ENCODE peak calls at places on chromosome 13, in eight cellular contexts. One of them, this sample, is unnamed. For H3K36me3, the result is how much of the 10 kb centered on the place peaks cover.

GRCh38 chr13:45446181-45446580 is 18.6 kb upstream of the COG3 start:
- DNase-seq in upper lobe of right lung: no peak
- DNase-seq in adrenal gland: no peak
- DNase-seq in ascending aorta: no peak
- DNase-seq in heart right ventricle: no peak
- DNase-seq in CD4-positive, CD25-positive, alpha-beta regulatory T cell: no peak
- DNase-seq in kidney: no peak
- DNase-seq in tibial artery: no peak
- DNase-seq in this sample: peak

GRCh38 chr13:27421101-27421881 is 3.1 kb upstream of the GTF3A start:
- DNase-seq in upper lobe of right lung: no peak
- DNase-seq in adrenal gland: no peak
- DNase-seq in ascending aorta: no peak
- DNase-seq in heart right ventricle: no peak
- DNase-seq in CD4-positive, CD25-positive, alpha-beta regulatory T cell: no peak
- DNase-seq in kidney: no peak
- DNase-seq in tibial artery: no peak
- DNase-seq in this sample: no peak

GRCh38 chr13:101552286-101552685 is 99.8 kb downstream of the ITGBL1 start:
- DNase-seq in upper lobe of right lung: no peak
- DNase-seq in adrenal gland: no peak
- DNase-seq in ascending aorta: no peak
- DNase-seq in heart right ventricle: no peak
- DNase-seq in CD4-positive, CD25-positive, alpha-beta regulatory T cell: no peak
- DNase-seq in kidney: no peak
- DNase-seq in tibial artery: no peak
- DNase-seq in this sample: no peak

GRCh38 chr13:90547272-90547790 is 800.2 kb upstream of the MIR17HG start:
- DNase-seq in upper lobe of right lung: no peak
- DNase-seq in adrenal gland: no peak
- DNase-seq in ascending aorta: no peak
- DNase-seq in heart right ventricle: no peak
- DNase-seq in CD4-positive, CD25-positive, alpha-beta regulatory T cell: no peak
- DNase-seq in kidney: no peak
- DNase-seq in tibial artery: no peak
- DNase-seq in this sample: no peak

GRCh38 chr13:20397896-20398295 is 127.8 kb downstream of the CRYL1 start:
- DNase-seq in upper lobe of right lung: no peak
- DNase-seq in adrenal gland: peak
- DNase-seq in ascending aorta: no peak
- DNase-seq in heart right ventricle: no peak
- DNase-seq in CD4-positive, CD25-positive, alpha-beta regulatory T cell: no peak
- DNase-seq in kidney: no peak
- DNase-seq in tibial artery: no peak
- DNase-seq in this sample: no peak

GRCh38 chr13:26342898-26343297 is 89.0 kb downstream of the CDK8 start:
- DNase-seq in upper lobe of right lung: no peak
- DNase-seq in adrenal gland: no peak
- DNase-seq in ascending aorta: no peak
- DNase-seq in heart right ventricle: no peak
- DNase-seq in CD4-positive, CD25-positive, alpha-beta regulatory T cell: no peak
- DNase-seq in kidney: no peak
- DNase-seq in tibial artery: no peak
- DNase-seq in this sample: no peak

GRCh38 chr13:75357576-75358295 is 124.2 kb downstream of the TBC1D4 start:
- DNase-seq in upper lobe of right lung: peak
- DNase-seq in adrenal gland: peak
- DNase-seq in ascending aorta: no peak
- DNase-seq in heart right ventricle: no peak
- DNase-seq in CD4-positive, CD25-positive, alpha-beta regulatory T cell: peak
- DNase-seq in kidney: no peak
- DNase-seq in tibial artery: no peak
- DNase-seq in this sample: peak

GRCh38 chr13:66477816-66478215 is 752.3 kb downstream of the PCDH9 start:
- DNase-seq in upper lobe of right lung: no peak
- DNase-seq in adrenal gland: no peak
- DNase-seq in ascending aorta: no peak
- DNase-seq in heart right ventricle: no peak
- DNase-seq in CD4-positive, CD25-positive, alpha-beta regulatory T cell: no peak
- DNase-seq in kidney: no peak
- DNase-seq in tibial artery: no peak
- DNase-seq in this sample: no peak

GRCh38 chr13:29160862-29161261 is 340.7 kb downstream of the MTUS2 start:
- DNase-seq in upper lobe of right lung: no peak
- DNase-seq in adrenal gland: no peak
- DNase-seq in ascending aorta: no peak
- DNase-seq in heart right ventricle: no peak
- DNase-seq in CD4-positive, CD25-positive, alpha-beta regulatory T cell: no peak
- DNase-seq in kidney: no peak
- DNase-seq in tibial artery: no peak
- DNase-seq in this sample: no peak

GRCh38 chr13:48976677-48977625 is 1.2 kb downstream of the FNDC3A start:
- DNase-seq in upper lobe of right lung: no peak
- DNase-seq in adrenal gland: no peak
- DNase-seq in ascending aorta: no peak
- DNase-seq in heart right ventricle: no peak
- DNase-seq in CD4-positive, CD25-positive, alpha-beta regulatory T cell: peak
- DNase-seq in kidney: no peak
- DNase-seq in tibial artery: no peak
- DNase-seq in this sample: no peak

GRCh38 chr13:109668433-109669233 is 117.8 kb downstream of the IRS2 start:
- DNase-seq in upper lobe of right lung: no peak
- DNase-seq in adrenal gland: no peak
- DNase-seq in ascending aorta: no peak
- DNase-seq in heart right ventricle: no peak
- DNase-seq in CD4-positive, CD25-positive, alpha-beta regulatory T cell: no peak
- DNase-seq in kidney: no peak
- DNase-seq in tibial artery: no peak
- DNase-seq in this sample: no peak

GRCh38 chr13:42769650-42770049 is 11.7 kb upstream of the FAM216B start:
- DNase-seq in upper lobe of right lung: no peak
- DNase-seq in adrenal gland: no peak
- DNase-seq in ascending aorta: no peak
- DNase-seq in heart right ventricle: no peak
- DNase-seq in CD4-positive, CD25-positive, alpha-beta regulatory T cell: no peak
- DNase-seq in kidney: no peak
- DNase-seq in tibial artery: no peak
- DNase-seq in this sample: no peak

GRCh38 chr13:30705672-30706071 is 29.7 kb upstream of the ALOX5AP start:
- DNase-seq in upper lobe of right lung: no peak
- DNase-seq in adrenal gland: no peak
- DNase-seq in ascending aorta: no peak
- DNase-seq in heart right ventricle: no peak
- DNase-seq in CD4-positive, CD25-positive, alpha-beta regulatory T cell: no peak
- DNase-seq in kidney: no peak
- DNase-seq in tibial artery: no peak
- DNase-seq in this sample: no peak

GRCh38 chr13:113742000-113742441 is 17.0 kb upstream of the TMEM255B start:
- DNase-seq in upper lobe of right lung: peak
- DNase-seq in adrenal gland: no peak
- DNase-seq in ascending aorta: no peak
- DNase-seq in heart right ventricle: no peak
- DNase-seq in CD4-positive, CD25-positive, alpha-beta regulatory T cell: no peak
- DNase-seq in kidney: peak
- DNase-seq in tibial artery: peak
- DNase-seq in this sample: no peak

GRCh38 chr13:40539954-40540706 is 126.3 kb downstream of the FOXO1 start:
- DNase-seq in upper lobe of right lung: no peak
- DNase-seq in adrenal gland: no peak
- DNase-seq in ascending aorta: no peak
- DNase-seq in heart right ventricle: no peak
- DNase-seq in CD4-positive, CD25-positive, alpha-beta regulatory T cell: no peak
- DNase-seq in kidney: no peak
- DNase-seq in tibial artery: no peak
- DNase-seq in this sample: peak

GRCh38 chr13:62096652-62097051 is 681.0 kb upstream of the PCDH20 start:
- DNase-seq in upper lobe of right lung: no peak
- DNase-seq in adrenal gland: no peak
- DNase-seq in ascending aorta: no peak
- DNase-seq in heart right ventricle: no peak
- DNase-seq in CD4-positive, CD25-positive, alpha-beta regulatory T cell: no peak
- DNase-seq in kidney: no peak
- DNase-seq in tibial artery: no peak
- DNase-seq in this sample: no peak
- H3K36me3 ChIP-seq in upper lobe of right lung: under half
- H3K36me3 ChIP-seq in adrenal gland: under half
- H3K36me3 ChIP-seq in ascending aorta: under half
- H3K36me3 ChIP-seq in heart right ventricle: under half
- H3K36me3 ChIP-seq in CD4-positive, CD25-positive, alpha-beta regulatory T cell: under half
- H3K36me3 ChIP-seq in kidney: under half
- H3K36me3 ChIP-seq in tibial artery: under half
- H3K36me3 ChIP-seq in this sample: under half

GRCh38 chr13:34638897-34639296 is 303.2 kb upstream of the NBEA start:
- DNase-seq in upper lobe of right lung: no peak
- DNase-seq in adrenal gland: no peak
- DNase-seq in ascending aorta: no peak
- DNase-seq in heart right ventricle: no peak
- DNase-seq in CD4-positive, CD25-positive, alpha-beta regulatory T cell: no peak
- DNase-seq in kidney: no peak
- DNase-seq in tibial artery: no peak
- DNase-seq in this sample: no peak

GRCh38 chr13:34640179-34640929 is 301.7 kb upstream of the NBEA start:
- DNase-seq in upper lobe of right lung: no peak
- DNase-seq in adrenal gland: no peak
- DNase-seq in ascending aorta: no peak
- DNase-seq in heart right ventricle: no peak
- DNase-seq in CD4-positive, CD25-positive, alpha-beta regulatory T cell: no peak
- DNase-seq in kidney: no peak
- DNase-seq in tibial artery: no peak
- DNase-seq in this sample: no peak

DNA sequence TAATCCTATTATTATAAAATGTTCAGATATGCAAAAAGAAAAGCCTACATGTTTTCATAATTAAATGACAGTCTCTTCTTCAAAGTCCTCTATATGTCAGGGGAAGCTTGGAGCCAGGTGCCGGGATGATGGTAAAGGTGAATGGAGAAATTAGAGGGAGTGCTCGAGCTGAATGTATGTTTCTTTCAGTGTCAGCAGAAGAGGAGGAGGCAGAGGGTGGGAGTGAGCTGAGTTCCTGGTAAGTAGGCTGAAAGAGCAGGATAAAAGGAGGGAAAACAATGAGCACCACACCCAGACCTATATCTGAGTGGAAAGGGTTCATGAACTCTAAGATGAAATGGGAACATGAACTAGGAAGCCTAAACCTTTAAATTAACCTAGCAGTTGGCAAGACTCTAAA is 307.6 kb upstream of the NBEA start:
- DNase-seq in upper lobe of right lung: no peak
- DNase-seq in adrenal gland: no peak
- DNase-seq in ascending aorta: no peak
- DNase-seq in heart right ventricle: no peak
- DNase-seq in CD4-positive, CD25-positive, alpha-beta regulatory T cell: no peak
- DNase-seq in kidney: no peak
- DNase-seq in tibial artery: no peak
- DNase-seq in this sample: no peak
- H3K4me3 ChIP-seq in upper lobe of right lung: no peak
- H3K4me3 ChIP-seq in adrenal gland: no peak
- H3K4me3 ChIP-seq in ascending aorta: no peak
- H3K4me3 ChIP-seq in heart right ventricle: no peak
- H3K4me3 ChIP-seq in CD4-positive, CD25-positive, alpha-beta regulatory T cell: no peak
- H3K4me3 ChIP-seq in kidney: no peak
- H3K4me3 ChIP-seq in tibial artery: no peak
- H3K4me3 ChIP-seq in this sample: no peak

GRCh38 chr13:98922306-98922705 is 55.6 kb downstream of the DOCK9 start:
- DNase-seq in upper lobe of right lung: no peak
- DNase-seq in adrenal gland: no peak
- DNase-seq in ascending aorta: no peak
- DNase-seq in heart right ventricle: no peak
- DNase-seq in CD4-positive, CD25-positive, alpha-beta regulatory T cell: no peak
- DNase-seq in kidney: no peak
- DNase-seq in tibial artery: no peak
- DNase-seq in this sample: no peak

GRCh38 chr13:98921015-98921414 is 56.8 kb downstream of the DOCK9 start:
- DNase-seq in upper lobe of right lung: no peak
- DNase-seq in adrenal gland: no peak
- DNase-seq in ascending aorta: no peak
- DNase-seq in heart right ventricle: no peak
- DNase-seq in CD4-positive, CD25-positive, alpha-beta regulatory T cell: no peak
- DNase-seq in kidney: no peak
- DNase-seq in tibial artery: no peak
- DNase-seq in this sample: no peak

GRCh38 chr13:98919566-98919965 is 58.3 kb downstream of the DOCK9 start:
- DNase-seq in upper lobe of right lung: no peak
- DNase-seq in adrenal gland: no peak
- DNase-seq in ascending aorta: no peak
- DNase-seq in heart right ventricle: no peak
- DNase-seq in CD4-positive, CD25-positive, alpha-beta regulatory T cell: no peak
- DNase-seq in kidney: no peak
- DNase-seq in tibial artery: no peak
- DNase-seq in this sample: no peak

GRCh38 chr13:98923641-98924397 is 54.0 kb downstream of the DOCK9 start:
- DNase-seq in upper lobe of right lung: no peak
- DNase-seq in adrenal gland: no peak
- DNase-seq in ascending aorta: no peak
- DNase-seq in heart right ventricle: no peak
- DNase-seq in CD4-positive, CD25-positive, alpha-beta regulatory T cell: no peak
- DNase-seq in kidney: no peak
- DNase-seq in tibial artery: no peak
- DNase-seq in this sample: no peak

GRCh38 chr13:98921786-98922185 is 56.1 kb downstream of the DOCK9 start:
- DNase-seq in upper lobe of right lung: no peak
- DNase-seq in adrenal gland: no peak
- DNase-seq in ascending aorta: no peak
- DNase-seq in heart right ventricle: no peak
- DNase-seq in CD4-positive, CD25-positive, alpha-beta regulatory T cell: no peak
- DNase-seq in kidney: no peak
- DNase-seq in tibial artery: no peak
- DNase-seq in this sample: no peak
- H3K36me3 ChIP-seq in upper lobe of right lung: under half
- H3K36me3 ChIP-seq in adrenal gland: under half
- H3K36me3 ChIP-seq in ascending aorta: under half
- H3K36me3 ChIP-seq in heart right ventricle: under half
- H3K36me3 ChIP-seq in CD4-positive, CD25-positive, alpha-beta regulatory T cell: under half
- H3K36me3 ChIP-seq in kidney: under half
- H3K36me3 ChIP-seq in tibial artery: under half
- H3K36me3 ChIP-seq in this sample: under half

GRCh38 chr13:25042141-25042540 is 53.8 kb upstream of the PABPC3 start:
- DNase-seq in upper lobe of right lung: no peak
- DNase-seq in adrenal gland: no peak
- DNase-seq in ascending aorta: no peak
- DNase-seq in heart right ventricle: no peak
- DNase-seq in CD4-positive, CD25-positive, alpha-beta regulatory T cell: no peak
- DNase-seq in kidney: no peak
- DNase-seq in tibial artery: no peak
- DNase-seq in this sample: no peak

GRCh38 chr13:25044071-25044470 is 51.9 kb upstream of the PABPC3 start:
- DNase-seq in upper lobe of right lung: no peak
- DNase-seq in adrenal gland: no peak
- DNase-seq in ascending aorta: no peak
- DNase-seq in heart right ventricle: no peak
- DNase-seq in CD4-positive, CD25-positive, alpha-beta regulatory T cell: no peak
- DNase-seq in kidney: no peak
- DNase-seq in tibial artery: no peak
- DNase-seq in this sample: no peak

GRCh38 chr13:25046985-25047660 is 48.8 kb upstream of the PABPC3 start:
- DNase-seq in upper lobe of right lung: no peak
- DNase-seq in adrenal gland: no peak
- DNase-seq in ascending aorta: no peak
- DNase-seq in heart right ventricle: no peak
- DNase-seq in CD4-positive, CD25-positive, alpha-beta regulatory T cell: no peak
- DNase-seq in kidney: peak
- DNase-seq in tibial artery: no peak
- DNase-seq in this sample: peak

GRCh38 chr13:25051065-25051464 is 44.9 kb upstream of the PABPC3 start:
- DNase-seq in upper lobe of right lung: no peak
- DNase-seq in adrenal gland: no peak
- DNase-seq in ascending aorta: no peak
- DNase-seq in heart right ventricle: no peak
- DNase-seq in CD4-positive, CD25-positive, alpha-beta regulatory T cell: no peak
- DNase-seq in kidney: no peak
- DNase-seq in tibial artery: no peak
- DNase-seq in this sample: no peak

GRCh38 chr13:25046274-25046984 is 49.5 kb upstream of the PABPC3 start:
- DNase-seq in upper lobe of right lung: no peak
- DNase-seq in adrenal gland: no peak
- DNase-seq in ascending aorta: no peak
- DNase-seq in heart right ventricle: no peak
- DNase-seq in CD4-positive, CD25-positive, alpha-beta regulatory T cell: no peak
- DNase-seq in kidney: no peak
- DNase-seq in tibial artery: no peak
- DNase-seq in this sample: no peak
- H3K4me3 ChIP-seq in upper lobe of right lung: no peak
- H3K4me3 ChIP-seq in adrenal gland: no peak
- H3K4me3 ChIP-seq in ascending aorta: peak
- H3K4me3 ChIP-seq in heart right ventricle: peak
- H3K4me3 ChIP-seq in CD4-positive, CD25-positive, alpha-beta regulatory T cell: no peak
- H3K4me3 ChIP-seq in kidney: no peak
- H3K4me3 ChIP-seq in tibial artery: peak
- H3K4me3 ChIP-seq in this sample: peak

This sample was measured in brain microvascular endothelial cell.